ENCODE peak calls at places on chromosomes 3 and 15, in seven cellular contexts. O is stimulated activated naive CD4-positive, alpha-beta T cell; X is HuH-7; K is HS-5; T is astrocyte of the spinal cord; Q is activated naive CD4-positive, alpha-beta T cell treated with anti-CD3 and anti-CD28 coated beads for 36 hours; L is progenitor cell of endocrine pancreas. I is an unnamed sample.

GRCh38 chr3:111012388-111013248 is 59.0 kb upstream of the NECTIN3 start:
- DNase-seq in O (no peak), X (peak), K (no peak), T (no peak), Q (peak), L (no peak), I (no peak)

GRCh38 chr15:58988011-58988785 is 735 bp downstream of the RNF111 start:
- DNase-seq in O (peak), X (peak), K (no peak), T (peak), Q (peak), L (peak), I (peak)

GRCh38 chr15:100880897-100881242 is 1.2 kb downstream of the ALDH1A3 start:
- DNase-seq in O (no peak), X (no peak), K (no peak), T (no peak), Q (no peak), L (no peak), I (no peak)

GRCh38 chr15:88987951-88988671 is 74.9 kb upstream of the MFGE8 start:
- DNase-seq in O (no peak), X (no peak), K (no peak), T (no peak), Q (no peak), L (no peak), I (no peak)

GRCh38 chr3:48960841-48961413 is 29.1 kb upstream of the P4HTM start:
- DNase-seq in O (no peak), X (no peak), K (no peak), T (no peak), Q (no peak), L (no peak), I (no peak)

GRCh38 chr3:42802876-42803799 is 1.2 kb downstream of the HIGD1A start:
- DNase-seq in O (no peak), X (peak), K (no peak), T (peak), Q (peak), L (no peak), I (no peak)

GRCh38 chr3:113183748-113184661 is 27.4 kb upstream of the BOC start:
- DNase-seq in O (no peak), X (no peak), K (no peak), T (no peak), Q (no peak), L (no peak), I (no peak)

GRCh38 chr3:52144034-52144795 is 10.0 kb downstream of the POC1A start:
- DNase-seq in O (peak), X (peak), K (peak), T (peak), Q (peak), L (peak), I (peak)

GRCh38 chr3:32257641-32258438 is 19.4 kb downstream of the CMTM8 start:
- DNase-seq in O (no peak), X (no peak), K (no peak), T (no peak), Q (no peak), L (no peak), I (no peak)

GRCh38 chr3:126476166-126476975 is 680 bp upstream of the ZXDC start:
- DNase-seq in O (peak), X (peak), K (peak), T (peak), Q (peak), L (peak), I (no peak)

GRCh38 chr3:65130782-65131181 is 443.0 kb upstream of the ADAMTS9 start:
- DNase-seq in O (no peak), X (no peak), K (peak), T (no peak), Q (no peak), L (no peak), I (no peak)

GRCh38 chr15:60682115-60682514 is 203.2 kb upstream of the ICE2 start:
- DNase-seq in O (no peak), X (no peak), K (no peak), T (peak), Q (no peak), L (no peak), I (no peak)

GRCh38 chr3:43259626-43260025 is 26.7 kb upstream of the SNRK start:
- DNase-seq in O (no peak), X (no peak), K (no peak), T (no peak), Q (no peak), L (no peak), I (no peak)

GRCh38 chr3:152084441-152084840 is 184.3 kb upstream of the MBNL1 start:
- DNase-seq in O (no peak), X (no peak), K (no peak), T (no peak), Q (no peak), L (no peak), I (no peak)

GRCh38 chr15:60392986-60393811 is 4.6 kb downstream of the ANXA2 start:
- DNase-seq in O (no peak), X (peak), K (peak), T (peak), Q (no peak), L (no peak), I (no peak)

GRCh38 chr3:3031358-3031757 is 78.8 kb downstream of the IL5RA start:
- DNase-seq in O (no peak), X (no peak), K (no peak), T (no peak), Q (no peak), L (no peak), I (no peak)

GRCh38 chr15:67188551-67189218 is 65.8 kb downstream of the AAGAB start:
- DNase-seq in O (no peak), X (no peak), K (peak), T (peak), Q (no peak), L (no peak), I (no peak)

GRCh38 chr3:133535971-133536634 is 37.4 kb upstream of the CDV3 start:
- DNase-seq in O (no peak), X (peak), K (peak), T (peak), Q (no peak), L (no peak), I (no peak)

GRCh38 chr3:104612218-104612617 is 754.5 kb upstream of the ALCAM start:
- DNase-seq in O (no peak), X (no peak), K (no peak), T (no peak), Q (no peak), L (no peak), I (no peak)

GRCh38 chr3:53846134-53846850 is at the start of the genes CHDH and IL17RB:
- DNase-seq in O (no peak), X (peak), K (no peak), T (no peak), Q (peak), L (peak), I (peak)

GRCh38 chr3:36852071-36852470 is 87.7 kb upstream of the DCLK3 start:
- DNase-seq in O (no peak), X (no peak), K (no peak), T (peak), Q (no peak), L (no peak), I (no peak)

GRCh38 chr3:125695688-125696087 is 100.4 kb upstream of the OSBPL11 start:
- DNase-seq in O (no peak), X (no peak), K (no peak), T (no peak), Q (no peak), L (no peak), I (no peak)

GRCh38 chr3:130792241-130792640 is 45.6 kb upstream of the PIK3R4 start:
- DNase-seq in O (no peak), X (no peak), K (no peak), T (no peak), Q (no peak), L (no peak), I (no peak)

GRCh38 chr15:91522609-91523332 is 330.7 kb upstream of the SLCO3A1 start:
- DNase-seq in O (no peak), X (no peak), K (no peak), T (peak), Q (peak), L (no peak), I (no peak)

GRCh38 chr15:25238716-25239470 is 199.9 kb downstream of the UBE3A start:
- DNase-seq in O (no peak), X (no peak), K (no peak), T (no peak), Q (no peak), L (no peak), I (no peak)

GRCh38 chr3:86104154-86104553 is 886.8 kb downstream of the VGLL3 start:
- DNase-seq in O (no peak), X (no peak), K (no peak), T (no peak), Q (no peak), L (no peak), I (no peak)

GRCh38 chr3:174023445-174023844 is 625.9 kb downstream of the NLGN1 start:
- DNase-seq in O (no peak), X (no peak), K (no peak), T (peak), Q (no peak), L (no peak), I (no peak)

GRCh38 chr15:52699457-52699856 is 20.3 kb upstream of the ATOSA start:
- DNase-seq in O (no peak), X (no peak), K (no peak), T (no peak), Q (no peak), L (no peak), I (no peak)

GRCh38 chr3:187027531-187027936 is 97.2 kb downstream of the ST6GAL1 start:
- DNase-seq in O (peak), X (no peak), K (no peak), T (no peak), Q (peak), L (no peak), I (peak)

GRCh38 chr15:69755571-69756310 is 303.1 kb downstream of the RPLP1 start:
- DNase-seq in O (peak), X (no peak), K (no peak), T (peak), Q (peak), L (no peak), I (peak)

GRCh38 chr3:14803101-14803980 is 15.4 kb upstream of the FGD5 start:
- DNase-seq in O (no peak), X (no peak), K (no peak), T (no peak), Q (peak), L (no peak), I (no peak)